ENCODE peak calls at places on chromosomes 5 and 9, in eight cellular contexts. V is RWPE1, U is mucosa of descending colon, N is fibroblast of the aortic adventitia, W is astrocyte of the cerebellum, S is lower leg skin, Q is endodermal cell, R is glutamatergic neuron. K is an unnamed sample.
A peak's percentile ranks its signal among the peaks of the same experiment; 100 is the strongest.

GRCh38 chr9:72315089-72315509 is 49.9 kb downstream of the ZFAND5 start:
- DNase-seq in V (no peak), U (peak; percentile 63), N (peak; percentile 82), W (peak; percentile 91), S (peak; percentile 90), Q (peak; percentile 60), R (no peak), K (no peak)

GRCh38 chr5:87347272-87347671 is 65.5 kb downstream of the CCNH start:
- DNase-seq in V (no peak), U (no peak), N (no peak), W (peak; percentile 22), S (no peak), Q (no peak), R (no peak), K (no peak)

GRCh38 chr5:133205649-133206048 is 153.8 kb downstream of the HSPA4 start:
- DNase-seq in V (no peak), U (no peak), N (no peak), W (no peak), S (no peak), Q (no peak), R (no peak), K (no peak)

GRCh38 chr5:143065185-143065584 is 295.0 kb downstream of the ARHGAP26 start:
- DNase-seq in V (no peak), U (no peak), N (peak; percentile 97), W (no peak), S (no peak), Q (no peak), R (no peak), K (no peak)

GRCh38 chr9:129665814-129666511 is 516 bp downstream of the PRRX2 start:
- DNase-seq in V (no peak), U (no peak), N (no peak), W (no peak), S (peak; percentile 89), Q (peak; percentile 65), R (no peak), K (no peak)

GRCh38 chr5:122653087-122654017 is 121.5 kb upstream of the SNX2 start:
- DNase-seq in V (no peak), U (no peak), N (peak; percentile 31), W (peak; percentile 18), S (no peak), Q (no peak), R (no peak), K (no peak)

GRCh38 chr9:71364196-71364955 is 243.0 kb upstream of the TRPM3 start:
- DNase-seq in V (no peak), U (no peak), N (no peak), W (no peak), S (no peak), Q (no peak), R (no peak), K (no peak)

GRCh38 chr5:176887252-176887849 is 11.8 kb downstream of the HK3 start:
- DNase-seq in V (no peak), U (no peak), N (no peak), W (no peak), S (no peak), Q (no peak), R (no peak), K (peak; percentile 67)

GRCh38 chr9:98506422-98507054 is 202.2 kb downstream of the GABBR2 start:
- DNase-seq in V (no peak), U (no peak), N (no peak), W (no peak), S (peak; percentile 74), Q (no peak), R (no peak), K (no peak)

GRCh38 chr5:113606298-113607134 is 93.0 kb downstream of the YTHDC2 start:
- DNase-seq in V (peak; percentile 77), U (no peak), N (peak; percentile 71), W (peak; percentile 24), S (no peak), Q (peak; percentile 86), R (peak; percentile 64), K (no peak)

GRCh38 chr5:73286891-73287290 is 113.9 kb downstream of the TMEM174 start:
- DNase-seq in V (no peak), U (no peak), N (peak; percentile 42), W (no peak), S (no peak), Q (no peak), R (no peak), K (no peak)

GRCh38 chr5:169178754-169179153 is 122.2 kb downstream of the SLIT3 start:
- DNase-seq in V (no peak), U (no peak), N (no peak), W (no peak), S (peak; percentile 56), Q (no peak), R (no peak), K (no peak)

GRCh38 chr5:58383459-58383858 is 76.4 kb downstream of the PLK2 start:
- DNase-seq in V (peak; percentile 34), U (no peak), N (peak; percentile 37), W (no peak), S (no peak), Q (no peak), R (no peak), K (no peak)

GRCh38 chr9:9729082-9729481 is 883.7 kb downstream of the PTPRD start:
- DNase-seq in V (no peak), U (no peak), N (no peak), W (no peak), S (no peak), Q (no peak), R (no peak), K (no peak)

GRCh38 chr9:93071464-93071863 is 13.0 kb downstream of the SUSD3 start:
- DNase-seq in V (peak; percentile 71), U (no peak), N (peak; percentile 48), W (no peak), S (no peak), Q (peak; percentile 81), R (no peak), K (no peak)

DNA sequence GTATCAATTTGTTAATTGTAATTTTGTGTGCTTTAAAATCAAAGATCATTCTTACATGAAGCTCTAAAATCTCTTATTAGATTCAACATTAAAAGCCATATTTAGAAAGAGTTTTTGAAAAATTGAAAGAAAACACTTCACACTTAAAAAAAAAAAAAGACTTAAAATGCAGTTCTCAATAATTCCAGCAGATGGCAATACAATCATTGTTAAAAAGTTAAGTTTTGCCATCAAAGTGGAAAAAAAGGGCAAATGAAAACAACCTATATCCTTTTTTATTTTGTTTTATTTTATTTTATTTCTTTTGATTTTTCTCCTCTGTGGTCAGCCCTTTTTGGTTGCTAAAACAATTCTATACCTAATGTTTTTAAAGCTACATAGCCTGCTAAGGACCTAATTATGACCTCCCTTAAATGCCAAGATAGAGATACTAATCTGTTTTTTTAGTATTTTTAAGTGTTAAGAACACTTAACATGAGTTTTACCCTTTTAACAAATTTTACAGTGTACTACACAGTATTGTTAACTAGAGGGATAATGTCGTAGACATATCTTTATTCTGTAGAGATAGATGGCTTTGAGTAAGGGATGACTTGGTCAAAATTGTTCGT is 154.2 kb upstream of the DAB2 start:
- DNase-seq in V (no peak), U (no peak), N (peak; percentile 72), W (no peak), S (no peak), Q (no peak), R (no peak), K (no peak)
- TF ChIP-seq CTCF in V (peak; percentile 78), U (peak; percentile 34), N (peak; percentile 48), W (no peak), S (no peak), Q (peak; percentile 79), R (peak; percentile 89), K (peak; percentile 89)

GRCh38 chr9:2289234-2289755 is 274.1 kb downstream of the SMARCA2 start:
- DNase-seq in V (no peak), U (no peak), N (no peak), W (no peak), S (no peak), Q (peak; percentile 57), R (no peak), K (no peak)
- TF ChIP-seq CTCF in V (no peak), U (no peak), N (no peak), W (no peak), S (no peak), Q (no peak), R (no peak), K (no peak)

GRCh38 chr5:140857987-140858240 is 2.2 kb downstream of the PCDHA10 start:
- DNase-seq in V (no peak), U (no peak), N (no peak), W (no peak), S (no peak), Q (no peak), R (no peak), K (no peak)

GRCh38 chr5:140857177-140857986 is 1.7 kb downstream of the PCDHA10 start:
- DNase-seq in V (no peak), U (no peak), N (no peak), W (no peak), S (no peak), Q (peak; percentile 42), R (no peak), K (no peak)

DNA sequence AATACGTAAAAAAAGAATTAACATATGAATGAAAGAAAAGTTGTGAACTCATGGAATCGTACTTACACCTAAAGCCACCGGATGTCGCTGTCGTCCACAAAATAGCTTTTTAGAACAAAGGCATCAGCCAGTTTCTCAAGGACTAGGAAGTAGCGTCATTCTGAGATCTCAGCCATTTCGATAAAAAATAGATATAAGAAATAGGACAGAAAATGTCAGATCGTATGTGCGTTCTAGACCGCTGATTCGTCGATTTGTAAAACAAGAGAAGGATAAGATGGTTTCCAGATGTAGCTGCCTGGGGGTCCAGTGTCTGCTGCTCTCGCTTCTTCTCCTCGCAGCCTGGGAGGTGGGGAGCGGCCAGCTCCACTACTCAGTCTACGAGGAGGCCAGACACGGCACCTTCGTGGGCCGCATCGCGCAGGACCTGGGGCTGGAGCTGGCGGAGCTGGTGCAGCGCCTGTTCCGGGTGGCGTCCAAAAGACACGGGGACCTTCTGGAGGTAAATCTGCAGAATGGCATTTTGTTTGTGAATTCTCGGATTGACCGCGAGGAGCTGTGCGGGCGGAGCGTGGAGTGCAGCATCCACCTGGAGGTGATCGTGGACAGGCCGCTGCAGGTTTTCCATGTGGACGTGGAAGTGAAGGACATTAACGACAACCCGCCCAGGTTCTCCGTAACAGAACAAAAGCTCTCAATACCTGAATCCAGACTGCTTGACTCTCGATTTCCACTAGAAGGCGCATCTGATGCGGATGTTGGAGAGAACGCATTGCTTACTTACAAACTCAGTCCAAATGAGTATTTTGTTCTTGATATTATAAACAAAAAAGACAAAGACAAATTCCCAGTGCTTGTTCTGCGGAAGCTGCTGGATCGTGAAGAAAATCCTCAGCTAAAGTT is at the start of gene PCDHA10:
- DNase-seq in V (no peak), U (peak; percentile 28), N (peak; percentile 1), W (no peak), S (no peak), Q (peak; percentile 82), R (no peak), K (no peak)
- TF ChIP-seq CTCF in V (no peak), U (no peak), N (no peak), W (no peak), S (no peak), Q (peak; percentile 80), R (peak; percentile 57), K (peak; percentile 69)

GRCh38 chr5:71836084-71836483 is 117.0 kb downstream of the CARTPT start:
- DNase-seq in V (peak; percentile 14), U (no peak), N (peak; percentile 32), W (no peak), S (no peak), Q (no peak), R (no peak), K (no peak)
- TF ChIP-seq CTCF in V (no peak), U (no peak), N (peak; percentile 41), W (peak; percentile 42), S (no peak), Q (peak; percentile 63), R (peak; percentile 39), K (peak; percentile 57)

K was measured in type B pancreatic cell.